ENCODE peak calls at places on chromosomes 1 and 21, in seven cellular contexts. E is activated CD8-positive, alpha-beta memory T cell treated with anti-CD3 and anti-CD28 coated beads, Interleukin-2, amount 50 U/mL, for 48 hours; T is HuH-7; B is GM03348; A is T-helper 22 cell; P is fibroblast of the conjunctiva; O is NAMALWA. L is an unnamed sample.

GRCh38 chr21:34367320-34367935 is 3.6 kb downstream of the KCNE2 start:
- DNase-seq in B (peak), P (peak), O (peak), T (peak), E (peak), A (no peak), L (peak)

GRCh38 chr21:41648591-41649031 is 118.2 kb downstream of the RIPK4 start:
- DNase-seq in P (no peak), T (no peak), O (no peak), B (peak), E (no peak), A (no peak), L (no peak)

GRCh38 chr1:216310776-216311175 is 112.5 kb downstream of the USH2A start:
- DNase-seq in A (no peak), B (peak), E (no peak), P (peak), T (peak), O (peak), L (no peak)

GRCh38 chr1:39153684-39154083 is 50.8 kb upstream of the MACF1 start:
- DNase-seq in B (no peak), O (no peak), A (no peak), E (no peak), P (no peak), T (no peak), L (no peak)

GRCh38 chr1:14930224-14930965 is 223.2 kb upstream of the TMEM51 start:
- DNase-seq in B (no peak), T (no peak), O (no peak), A (no peak), E (no peak), P (no peak), L (no peak)

GRCh38 chr1:198794498-198794897 is 155.7 kb downstream of the PTPRC start:
- DNase-seq in B (peak), O (no peak), E (no peak), T (no peak), A (no peak), P (peak), L (no peak)

GRCh38 chr21:42652527-42653491 is 612 bp upstream of the PDE9A start:
- DNase-seq in O (no peak), B (peak), P (no peak), E (no peak), A (no peak), T (peak), L (peak)

GRCh38 chr21:34670220-34670961 is 1.6 kb downstream of the CLIC6 start:
- DNase-seq in O (no peak), T (peak), A (no peak), E (peak), P (no peak), B (peak), L (peak)

GRCh38 chr1:108829498-108829916 is 27.4 kb downstream of the AKNAD1 start:
- DNase-seq in A (no peak), P (no peak), T (no peak), O (no peak), E (no peak), B (no peak), L (no peak)

GRCh38 chr1:107750364-107750959 is 214.5 kb downstream of the VAV3 start:
- DNase-seq in P (peak), B (peak), E (peak), A (no peak), T (peak), O (peak), L (peak)

L was measured in SK-N-SH.